ENCODE peak calls at places on chromosomes 13 and 19, in eight cellular contexts. M is effector memory CD4-positive, alpha-beta T cell; Q is cardiac fibroblast; N is fibroblast of mammary gland; C is activated naive CD4-positive, alpha-beta T cell treated with anti-CD3 and anti-CD28 coated beads for 36 hours; L is GM04503; E is NCI-H345; U is activated naive CD8-positive, alpha-beta T cell treated with anti-CD3 and anti-CD28 coated beads, Interleukin-2, amount 50 U/mL, for 24 hours. H is an unnamed sample.

GRCh38 chr13:50518791-50519201 is 324.7 kb downstream of the DLEU7 start:
- DNase-seq in M (no peak), Q (no peak), N (no peak), C (no peak), L (no peak), E (no peak), U (no peak), H (no peak)

GRCh38 chr19:4014541-4015491 is 7.3 kb downstream of the PIAS4 start:
- DNase-seq in M (no peak), Q (no peak), N (no peak), C (peak), L (no peak), E (no peak), U (peak), H (peak)

GRCh38 chr19:35513231-35513974 is at the start of gene DMKN:
- DNase-seq in M (no peak), Q (peak), N (peak), C (no peak), L (peak), E (no peak), U (no peak), H (no peak)

GRCh38 chr19:33804021-33804799 is 7.5 kb downstream of the KCTD15 start:
- DNase-seq in M (no peak), Q (peak), N (peak), C (no peak), L (peak), E (no peak), U (no peak), H (peak)

GRCh38 chr13:24230428-24231072 is 70.0 kb downstream of the SPATA13 start:
- DNase-seq in M (no peak), Q (no peak), N (no peak), C (no peak), L (no peak), E (no peak), U (no peak), H (no peak)

GRCh38 chr13:100506154-100506553 is 82.4 kb downstream of the GGACT start:
- DNase-seq in M (no peak), Q (no peak), N (no peak), C (peak), L (no peak), E (no peak), U (peak), H (no peak)

GRCh38 chr19:12825259-12826131 is 8.9 kb downstream of the RTBDN start:
- DNase-seq in M (no peak), Q (peak), N (no peak), C (peak), L (no peak), E (no peak), U (peak), H (no peak)

GRCh38 chr13:75042809-75043208 is 439.2 kb downstream of the TBC1D4 start:
- DNase-seq in M (no peak), Q (no peak), N (no peak), C (no peak), L (no peak), E (no peak), U (no peak), H (no peak)

GRCh38 chr13:81116461-81117282 is 775.7 kb upstream of the SPRY2 start:
- DNase-seq in M (no peak), Q (no peak), N (no peak), C (no peak), L (no peak), E (no peak), U (no peak), H (no peak)

GRCh38 chr13:67043901-67044300 is 186.2 kb downstream of the PCDH9 start:
- DNase-seq in M (no peak), Q (peak), N (peak), C (no peak), L (no peak), E (no peak), U (no peak), H (no peak)

GRCh38 chr13:97692628-97693027 is 258.7 kb downstream of the RAP2A start:
- DNase-seq in M (no peak), Q (no peak), N (no peak), C (no peak), L (no peak), E (no peak), U (no peak), H (no peak)

GRCh38 chr13:67932991-67933390 is 702.9 kb upstream of the PCDH9 start:
- DNase-seq in M (no peak), Q (no peak), N (no peak), C (no peak), L (no peak), E (no peak), U (no peak), H (no peak)

GRCh38 chr19:5200844-5201243 is 139.8 kb downstream of the PTPRS start:
- DNase-seq in M (no peak), Q (peak), N (peak), C (no peak), L (no peak), E (no peak), U (no peak), H (no peak)

GRCh38 chr13:99320693-99321481 is 13.7 kb upstream of the GPR183 start:
- DNase-seq in M (no peak), Q (peak), N (peak), C (no peak), L (peak), E (peak), U (no peak), H (no peak)

GRCh38 chr13:110925023-110925608 is 10.2 kb upstream of the ANKRD10 start:
- DNase-seq in M (no peak), Q (peak), N (peak), C (no peak), L (no peak), E (no peak), U (no peak), H (no peak)

GRCh38 chr13:73286177-73286576 is 227.4 kb downstream of the KLF5 start:
- DNase-seq in M (no peak), Q (no peak), N (no peak), C (no peak), L (no peak), E (no peak), U (no peak), H (no peak)

GRCh38 chr19:7903244-7904073 is at the start of gene MAP2K7:
- DNase-seq in M (peak), Q (peak), N (peak), C (peak), L (peak), E (peak), U (peak), H (peak)

GRCh38 chr13:60431108-60431700 is 34.2 kb downstream of the TDRD3 start:
- DNase-seq in M (no peak), Q (peak), N (peak), C (no peak), L (peak), E (peak), U (no peak), H (no peak)

GRCh38 chr13:109769921-109770320 is 16.5 kb downstream of the IRS2 start:
- DNase-seq in M (no peak), Q (no peak), N (no peak), C (no peak), L (no peak), E (no peak), U (no peak), H (no peak)

GRCh38 chr19:2249010-2249866 is at the start of gene AMH:
- DNase-seq in M (no peak), Q (no peak), N (no peak), C (no peak), L (no peak), E (no peak), U (no peak), H (peak)

GRCh38 chr13:27259831-27260230 is 8.5 kb downstream of the RPL21 start:
- DNase-seq in M (no peak), Q (peak), N (no peak), C (no peak), L (no peak), E (no peak), U (no peak), H (no peak)

GRCh38 chr13:52085416-52085815 is 43.5 kb downstream of the NEK5 start:
- DNase-seq in M (no peak), Q (peak), N (peak), C (no peak), L (peak), E (no peak), U (no peak), H (no peak)

GRCh38 chr13:20231839-20232555 is at the start of gene GJB6:
- DNase-seq in M (no peak), Q (no peak), N (no peak), C (peak), L (no peak), E (peak), U (peak), H (no peak)

GRCh38 chr13:77356155-77356554 is 29.3 kb upstream of the MYCBP2 start:
- DNase-seq in M (no peak), Q (no peak), N (no peak), C (no peak), L (no peak), E (no peak), U (no peak), H (no peak)

GRCh38 chr13:105971312-105971711 is 564.1 kb downstream of the EFNB2 start:
- DNase-seq in M (no peak), Q (no peak), N (no peak), C (no peak), L (no peak), E (no peak), U (no peak), H (no peak)

GRCh38 chr19:21439372-21439771 is 42.4 kb downstream of the ZNF493 start:
- DNase-seq in M (no peak), Q (peak), N (no peak), C (no peak), L (peak), E (no peak), U (no peak), H (no peak)

GRCh38 chr19:3351702-3352447 is 14.5 kb upstream of the NFIC start:
- DNase-seq in M (no peak), Q (no peak), N (no peak), C (no peak), L (no peak), E (no peak), U (no peak), H (peak)

GRCh38 chr19:49327878-49328544 is 3.0 kb upstream of the SLC6A16 start:
- DNase-seq in M (no peak), Q (peak), N (peak), C (peak), L (no peak), E (no peak), U (peak), H (no peak)

GRCh38 chr13:19795956-19796355 is 13.2 kb upstream of the PSPC1 start:
- DNase-seq in M (no peak), Q (no peak), N (no peak), C (no peak), L (no peak), E (no peak), U (no peak), H (peak)

GRCh38 chr19:32164384-32164992 is 180.9 kb upstream of the ZNF507 start:
- DNase-seq in M (no peak), Q (no peak), N (no peak), C (no peak), L (no peak), E (no peak), U (no peak), H (no peak)

GRCh38 chr13:26993780-26994179 is 177.8 kb downstream of the USP12 start:
- DNase-seq in M (no peak), Q (no peak), N (no peak), C (no peak), L (no peak), E (no peak), U (no peak), H (no peak)